ENCODE peak calls at places on chromosome 1, in five cellular contexts. D, G, X, Y and N are unnamed samples.

GRCh38 chr1:219806020-219806419 is 122.3 kb downstream of the SLC30A10 start:
- DNase-seq in X (no peak), G (no peak), Y (no peak), D (no peak), N (no peak)

GRCh38 chr1:155062702-155063411 is 683 bp upstream of the EFNA4 start:
- DNase-seq in X (no peak), Y (peak; percentile 49), D (peak; percentile 41), G (no peak), N (peak; percentile 44)

GRCh38 chr1:2340918-2341254 is 50.5 kb downstream of the MORN1 start:
- DNase-seq in Y (no peak), G (no peak), D (no peak), X (no peak), N (no peak)

GRCh38 chr1:238023137-238023536 is 132.4 kb upstream of the ZP4 start:
- DNase-seq in D (no peak), G (no peak), Y (no peak), X (no peak), N (no peak)

GRCh38 chr1:53074313-53075154 is 12.5 kb downstream of the PODN start:
- DNase-seq in D (no peak), G (no peak), X (no peak), Y (no peak), N (peak; percentile 71)

GRCh38 chr1:109768700-109769325 is 5.1 kb upstream of the EPS8L3 start:
- DNase-seq in D (no peak), Y (no peak), G (no peak), X (no peak), N (no peak)

GRCh38 chr1:167499106-167499505 is 19.2 kb downstream of the CD247 start:
- DNase-seq in D (no peak), Y (no peak), G (no peak), X (no peak), N (no peak)

GRCh38 chr1:184021666-184022198 is 15.8 kb downstream of the COLGALT2 start:
- DNase-seq in D (no peak), X (no peak), Y (peak; percentile 40), G (no peak), N (no peak)

GRCh38 chr1:115713906-115714305 is 54.6 kb downstream of the CASQ2 start:
- DNase-seq in D (no peak), Y (no peak), G (no peak), X (no peak), N (no peak)

GRCh38 chr1:41835488-41835887 is 83.2 kb downstream of the HIVEP3 start:
- DNase-seq in D (no peak), Y (peak; percentile 44), G (no peak), X (no peak), N (no peak)

GRCh38 chr1:210143465-210144062 is 89.0 kb upstream of the SERTAD4 start:
- DNase-seq in G (no peak), Y (peak; percentile 83), X (peak; percentile 59), D (peak; percentile 58), N (no peak)

GRCh38 chr1:205430631-205431305 is 8.9 kb upstream of the LEMD1 start:
- DNase-seq in Y (peak; percentile 51), X (no peak), D (no peak), G (no peak), N (no peak)

GRCh38 chr1:183032122-183032921 is 9.1 kb downstream of the LAMC1 start:
- DNase-seq in G (no peak), X (peak; percentile 23), Y (peak; percentile 65), D (no peak), N (no peak)

GRCh38 chr1:81155131-81155530 is 645.6 kb upstream of the ADGRL2 start:
- DNase-seq in G (no peak), Y (peak; percentile 87), D (no peak), X (no peak), N (no peak)

GRCh38 chr1:9308236-9308635 is 15.5 kb downstream of the SPSB1 start:
- DNase-seq in G (no peak), Y (no peak), D (no peak), X (no peak), N (no peak)

GRCh38 chr1:24970399-24970753 is 40.3 kb upstream of the RUNX3 start:
- DNase-seq in D (no peak), X (no peak), G (no peak), Y (peak; percentile 61), N (peak; percentile 4)

GRCh38 chr1:65009176-65009575 is 42.8 kb upstream of the JAK1 start:
- DNase-seq in D (no peak), X (no peak), G (no peak), Y (no peak), N (no peak)